ENCODE peak calls at places on chromosome 14, in nine cellular contexts. I is activated CD8-positive, alpha-beta memory T cell treated with anti-CD3 and anti-CD28 coated beads, Interleukin-2, amount 10 ng/mL, durations not matched to agents 7 days and 5 days; V is activated CD4-positive, alpha-beta T cell treated with anti-CD3 and anti-CD28 coated beads, Interleukin-2, amount 50 U/mL, for 1 hour; L is HFFc6; H is choroid plexus epithelial cell; A is Right ventricle myocardium inferior; F is stimulated activated CD8-positive, alpha-beta memory T cell treated with anti-CD3 and anti-CD28 coated beads, Interleukin-2, amount 100 ng/mL, for 1 hour; Y is Daoy; N is adrenal gland. O is an unnamed sample.

GRCh38 chr14:104803916-104804371 is 3.0 kb downstream of the ZBTB42 start:
- DNase-seq in I (no peak), V (no peak), L (no peak), H (peak), A (no peak), F (no peak), Y (no peak), N (no peak), O (no peak)

GRCh38 chr14:68216072-68216471 is 396.5 kb downstream of the RAD51B start:
- DNase-seq in I (no peak), V (no peak), L (no peak), H (no peak), A (no peak), F (no peak), Y (no peak), N (no peak), O (no peak)

GRCh38 chr14:104558231-104559042 is 21.1 kb upstream of the C14orf180 start:
- DNase-seq in I (no peak), V (no peak), L (no peak), H (no peak), A (peak), F (no peak), Y (no peak), N (no peak), O (no peak)

GRCh38 chr14:70622111-70622712 is 19.5 kb upstream of the TTC9 start:
- DNase-seq in I (peak), V (peak), L (peak), H (peak), A (no peak), F (peak), Y (peak), N (peak), O (no peak)

GRCh38 chr14:75570797-75571196 is 7.6 kb upstream of the FLVCR2 start:
- DNase-seq in I (no peak), V (no peak), L (no peak), H (no peak), A (no peak), F (no peak), Y (no peak), N (no peak), O (no peak)

GRCh38 chr14:74566174-74567125 is 45.6 kb downstream of the LTBP2 start:
- DNase-seq in I (no peak), V (no peak), L (no peak), H (no peak), A (no peak), F (no peak), Y (peak), N (no peak), O (no peak)

GRCh38 chr14:89549381-89550102 is 132.5 kb upstream of the FOXN3 start:
- DNase-seq in I (no peak), V (no peak), L (peak), H (no peak), A (no peak), F (no peak), Y (no peak), N (no peak), O (no peak)

GRCh38 chr14:101561145-101561896 is at the start of gene DIO3:
- DNase-seq in I (no peak), V (no peak), L (no peak), H (peak), A (no peak), F (no peak), Y (no peak), N (no peak), O (no peak)

GRCh38 chr14:92922883-92923743 is at the start of gene CHGA:
- DNase-seq in I (peak), V (peak), L (no peak), H (peak), A (peak), F (peak), Y (peak), N (peak), O (no peak)

GRCh38 chr14:100526632-100527031 is 60.6 kb downstream of the BEGAIN start:
- DNase-seq in I (peak), V (no peak), L (no peak), H (no peak), A (no peak), F (no peak), Y (peak), N (no peak), O (no peak)

GRCh38 chr14:21861153-21861552 is 187.5 kb upstream of the OR4E1 start:
- DNase-seq in I (no peak), V (no peak), L (no peak), H (no peak), A (no peak), F (no peak), Y (no peak), N (no peak), O (no peak)

GRCh38 chr14:41925409-41925808 is 318.7 kb downstream of the LRFN5 start:
- DNase-seq in I (no peak), V (no peak), L (no peak), H (peak), A (no peak), F (no peak), Y (peak), N (no peak), O (no peak)

GRCh38 chr14:78005325-78005724 is 164.8 kb upstream of the NRXN3 start:
- DNase-seq in I (peak), V (no peak), L (peak), H (peak), A (no peak), F (no peak), Y (peak), N (no peak), O (peak)

GRCh38 chr14:75793806-75794205 is 132.8 kb downstream of the TTLL5 start:
- DNase-seq in I (no peak), V (no peak), L (no peak), H (peak), A (no peak), F (no peak), Y (no peak), N (no peak), O (no peak)

GRCh38 chr14:106877527-106877926 is 1351.1 kb downstream of the TMEM121 start:
- DNase-seq in I (no peak), V (no peak), L (no peak), H (no peak), A (no peak), F (no peak), Y (no peak), N (no peak), O (no peak)

GRCh38 chr14:54704768-54705167 is 137.8 kb downstream of the SAMD4A start:
- DNase-seq in I (no peak), V (no peak), L (no peak), H (no peak), A (no peak), F (no peak), Y (no peak), N (no peak), O (no peak)

GRCh38 chr14:101546706-101547105 is 14.6 kb upstream of the DIO3 start:
- DNase-seq in I (no peak), V (no peak), L (no peak), H (no peak), A (peak), F (no peak), Y (no peak), N (no peak), O (no peak)

GRCh38 chr14:100580316-100581227 is 6.6 kb downstream of the BEGAIN start:
- DNase-seq in I (no peak), V (no peak), L (no peak), H (no peak), A (peak), F (no peak), Y (no peak), N (no peak), O (no peak)

GRCh38 chr14:23831591-23831990 is 122.0 kb upstream of the DHRS4 start:
- DNase-seq in I (peak), V (no peak), L (no peak), H (peak), A (peak), F (no peak), Y (peak), N (no peak), O (no peak)

GRCh38 chr14:33636715-33637114 is 314.2 kb downstream of the EGLN3 start:
- DNase-seq in I (no peak), V (no peak), L (no peak), H (no peak), A (no peak), F (no peak), Y (no peak), N (no peak), O (no peak)

GRCh38 chr14:52014601-52015267 is 25.4 kb downstream of the RTRAF start:
- DNase-seq in I (no peak), V (no peak), L (no peak), H (no peak), A (peak), F (no peak), Y (no peak), N (no peak), O (no peak)

GRCh38 chr14:31241450-31242114 is 34.0 kb upstream of the HECTD1 start:
- DNase-seq in I (no peak), V (no peak), L (no peak), H (peak), A (no peak), F (no peak), Y (no peak), N (no peak), O (no peak)

GRCh38 chr14:61588419-61588901 is 106.9 kb upstream of the HIF1A start:
- DNase-seq in I (no peak), V (no peak), L (no peak), H (peak), A (no peak), F (no peak), Y (peak), N (no peak), O (no peak)

GRCh38 chr14:53019391-53019790 is 68.5 kb upstream of the FERMT2 start:
- DNase-seq in I (no peak), V (no peak), L (peak), H (peak), A (no peak), F (no peak), Y (no peak), N (no peak), O (no peak)

GRCh38 chr14:81390706-81391105 is 9.4 kb downstream of the STON2 start:
- DNase-seq in I (no peak), V (no peak), L (no peak), H (no peak), A (no peak), F (no peak), Y (no peak), N (no peak), O (no peak)

GRCh38 chr14:68293404-68293803 is 473.8 kb downstream of the RAD51B start:
- DNase-seq in I (no peak), V (no peak), L (no peak), H (no peak), A (no peak), F (no peak), Y (no peak), N (no peak), O (no peak)

GRCh38 chr14:76056128-76056527 is 70.6 kb downstream of the IFT43 start:
- DNase-seq in I (no peak), V (no peak), L (no peak), H (peak), A (no peak), F (no peak), Y (peak), N (no peak), O (no peak)

GRCh38 chr14:36646664-36647416 is 14.8 kb upstream of the PAX9 start:
- DNase-seq in I (no peak), V (no peak), L (no peak), H (no peak), A (no peak), F (no peak), Y (peak), N (no peak), O (no peak)

GRCh38 chr14:101460521-101460920 is 100.8 kb upstream of the DIO3 start:
- DNase-seq in I (no peak), V (no peak), L (no peak), H (no peak), A (no peak), F (no peak), Y (no peak), N (no peak), O (no peak)

GRCh38 chr14:89337161-89337560 is 79.9 kb downstream of the FOXN3 start:
- DNase-seq in I (no peak), V (no peak), L (no peak), H (no peak), A (no peak), F (no peak), Y (no peak), N (no peak), O (no peak)

GRCh38 chr14:90511795-90512331 is 115.0 kb downstream of the CALM1 start:
- DNase-seq in I (no peak), V (no peak), L (no peak), H (no peak), A (peak), F (no peak), Y (no peak), N (no peak), O (no peak)

GRCh38 chr14:96207686-96208085 is 3.0 kb downstream of the BDKRB2 start:
- DNase-seq in I (no peak), V (no peak), L (no peak), H (no peak), A (no peak), F (no peak), Y (no peak), N (no peak), O (no peak)

GRCh38 chr14:74949859-74950572 is 5.4 kb downstream of the PGF start:
- DNase-seq in I (no peak), V (no peak), L (no peak), H (no peak), A (no peak), F (no peak), Y (no peak), N (no peak), O (no peak)

GRCh38 chr14:50319721-50320120 is 7.6 kb downstream of the DMAC2L start:
- DNase-seq in I (no peak), V (no peak), L (no peak), H (peak), A (no peak), F (no peak), Y (no peak), N (no peak), O (no peak)

GRCh38 chr14:93326196-93326595 is 6.6 kb downstream of the BTBD7 start:
- DNase-seq in I (no peak), V (no peak), L (no peak), H (no peak), A (no peak), F (no peak), Y (no peak), N (no peak), O (no peak)

GRCh38 chr14:102217987-102218421 is 78.3 kb downstream of the WDR20 start:
- DNase-seq in I (no peak), V (no peak), L (no peak), H (no peak), A (no peak), F (no peak), Y (no peak), N (no peak), O (no peak)

GRCh38 chr14:56959869-56960268 is 149.6 kb upstream of the OTX2 start:
- DNase-seq in I (no peak), V (no peak), L (no peak), H (no peak), A (no peak), F (no peak), Y (no peak), N (no peak), O (no peak)